ENCODE peak calls at places on chromosomes 12 and 14, in eight cellular contexts. X, R, H, E, F, Z, Y and P are unnamed samples.

GRCh38 chr14:73712540-73713141 is 1.5 kb downstream of the PNMA1 start:
- DNase-seq in X (no peak), R (no peak), H (no peak), E (no peak), F (no peak), Z (no peak), Y (peak; percentile 25), P (no peak)

GRCh38 chr14:73811164-73811503 is 40.5 kb upstream of the PTGR2 start:
- DNase-seq in X (no peak), R (no peak), H (no peak), E (no peak), F (no peak), Z (no peak), Y (no peak), P (no peak)

GRCh38 chr12:84508943-84509342 is 403.7 kb downstream of the SLC6A15 start:
- DNase-seq in X (peak; percentile 73), R (no peak), H (peak; percentile 32), E (no peak), F (no peak), Z (no peak), Y (no peak), P (no peak)

GRCh38 chr12:109258201-109258600 is 50.9 kb downstream of the FOXN4 start:
- DNase-seq in X (no peak), R (no peak), H (no peak), E (no peak), F (no peak), Z (no peak), Y (no peak), P (no peak)

GRCh38 chr14:42742084-42742483 is 1135.4 kb downstream of the LRFN5 start:
- DNase-seq in X (no peak), R (no peak), H (no peak), E (no peak), F (no peak), Z (no peak), Y (no peak), P (no peak)

GRCh38 chr14:91060472-91061308 is at the start of gene RPS6KA5:
- DNase-seq in X (peak; percentile 100), R (peak; percentile 100), H (peak; percentile 100), E (peak; percentile 100), F (peak; percentile 99), Z (peak; percentile 94), Y (peak; percentile 100), P (peak; percentile 100)

GRCh38 chr12:72083096-72083825 is 144.6 kb downstream of the TPH2 start:
- DNase-seq in X (no peak), R (no peak), H (no peak), E (no peak), F (no peak), Z (no peak), Y (no peak), P (no peak)

GRCh38 chr12:123767613-123768012 is 5.5 kb downstream of the DNAH10 start:
- DNase-seq in X (no peak), R (no peak), H (no peak), E (no peak), F (no peak), Z (no peak), Y (no peak), P (no peak)

GRCh38 chr14:104085889-104086201 is 345 bp downstream of the ASPG start:
- DNase-seq in X (no peak), R (peak; percentile 16), H (no peak), E (no peak), F (no peak), Z (no peak), Y (no peak), P (peak; percentile 5)

GRCh38 chr12:127688901-127689428 is 578.0 kb upstream of the TMEM132C start:
- DNase-seq in X (no peak), R (no peak), H (no peak), E (no peak), F (no peak), Z (no peak), Y (no peak), P (no peak)

GRCh38 chr14:64682173-64682710 is 22.0 kb upstream of the PLEKHG3 start:
- DNase-seq in X (peak; percentile 84), R (peak; percentile 56), H (peak; percentile 64), E (no peak), F (no peak), Z (no peak), Y (peak; percentile 89), P (peak; percentile 73)

GRCh38 chr14:75283162-75283883 is 4.7 kb downstream of the FOS start:
- DNase-seq in X (peak; percentile 72), R (no peak), H (no peak), E (peak; percentile 51), F (no peak), Z (no peak), Y (peak; percentile 74), P (peak; percentile 65)

GRCh38 chr14:75452900-75453816 is 25.3 kb downstream of the JDP2 start:
- DNase-seq in X (peak; percentile 97), R (peak; percentile 75), H (peak; percentile 64), E (no peak), F (peak; percentile 30), Z (no peak), Y (peak; percentile 88), P (peak; percentile 52)

GRCh38 chr14:68969278-68969677 is 9.8 kb downstream of the ACTN1 start:
- DNase-seq in X (no peak), R (no peak), H (no peak), E (no peak), F (no peak), Z (no peak), Y (no peak), P (no peak)

GRCh38 chr14:96624661-96625435 is 122.7 kb downstream of the PAPOLA start:
- DNase-seq in X (no peak), R (no peak), H (no peak), E (no peak), F (no peak), Z (no peak), Y (no peak), P (no peak)

GRCh38 chr12:69988601-69989194 is 163.7 kb downstream of the MYRFL start:
- DNase-seq in X (peak; percentile 87), R (no peak), H (no peak), E (no peak), F (no peak), Z (no peak), Y (peak; percentile 91), P (no peak)

GRCh38 chr14:73627033-73627432 is 14.7 kb downstream of the ACOT6 start:
- DNase-seq in X (no peak), R (no peak), H (no peak), E (no peak), F (no peak), Z (no peak), Y (no peak), P (no peak)

GRCh38 chr12:116773276-116773731 is 35.2 kb downstream of the RNFT2 start:
- DNase-seq in X (peak; percentile 24), R (no peak), H (no peak), E (no peak), F (peak; percentile 57), Z (no peak), Y (peak; percentile 22), P (no peak)

GRCh38 chr14:104967144-104967413 is 11.1 kb downstream of the AHNAK2 start:
- DNase-seq in X (no peak), R (no peak), H (no peak), E (no peak), F (no peak), Z (no peak), Y (no peak), P (no peak)

GRCh38 chr14:61177279-61178225 is 103.6 kb downstream of the TMEM30B start:
- DNase-seq in X (peak; percentile 49), R (no peak), H (no peak), E (no peak), F (no peak), Z (no peak), Y (no peak), P (peak; percentile 22)